ENCODE peak calls at places on chromosomes 3 and 15, in six cellular contexts. C, O, I, F, D and Y are unnamed samples.

GRCh38 chr3:138829886-138830510 is 4.7 kb downstream of the PIK3CB start:
- DNase-seq in I (no peak), F (no peak), C (no peak), D (no peak), O (no peak), Y (no peak)

GRCh38 chr3:111829023-111829422 is 30.0 kb upstream of the PHLDB2 start:
- DNase-seq in D (no peak), F (no peak), I (no peak), O (no peak), C (no peak), Y (no peak)

GRCh38 chr3:119781330-119782198 is at the start of gene NR1I2:
- DNase-seq in I (no peak), C (no peak), F (no peak), O (no peak), D (no peak), Y (no peak)

GRCh38 chr3:121705541-121705940 is 44.0 kb downstream of the GOLGB1 start:
- DNase-seq in D (no peak), I (no peak), F (no peak), O (no peak), C (no peak), Y (no peak)

GRCh38 chr3:147518465-147518864 is 109.3 kb downstream of the ZIC1 start:
- DNase-seq in I (no peak), C (no peak), O (no peak), F (no peak), D (no peak), Y (no peak)

GRCh38 chr15:82044373-82045178 is 1.2 kb downstream of the MEX3B start:
- DNase-seq in O (peak; percentile 57), D (peak; percentile 82), C (peak; percentile 59), F (peak; percentile 37), I (peak; percentile 72), Y (no peak)

GRCh38 chr15:99052205-99052604 is 44.6 kb upstream of the PGPEP1L start:
- DNase-seq in F (no peak), I (no peak), O (no peak), D (no peak), C (peak; percentile 22), Y (no peak)

GRCh38 chr3:69864751-69865150 is 125.5 kb downstream of the MITF start:
- DNase-seq in C (no peak), I (no peak), O (no peak), F (no peak), D (no peak), Y (no peak)

GRCh38 chr15:76951161-76951714 is 19.7 kb downstream of the RCN2 start:
- DNase-seq in I (no peak), O (no peak), D (no peak), C (no peak), F (no peak), Y (peak; percentile 69)

GRCh38 chr3:40043444-40043755 is 234.0 kb downstream of the MYRIP start:
- DNase-seq in I (no peak), C (no peak), D (peak; percentile 69), O (no peak), F (no peak), Y (no peak)

GRCh38 chr3:152910211-152910610 is 75.3 kb downstream of the P2RY1 start:
- DNase-seq in C (no peak), D (no peak), I (no peak), F (peak; percentile 23), O (no peak), Y (no peak)